ENCODE peak calls at places on chromosomes 12 and 14, in four cellular contexts. X, E, I and T are unnamed samples. For H3K4me1, the result is how much of the 10 kb centered on the place peaks cover.

GRCh38 chr12:15634010-15634676 is 155.0 kb downstream of the EPS8 start:
- DNase-seq in X (no peak), E (no peak), I (no peak), T (no peak)

GRCh38 chr12:14278294-14278953 is 87.1 kb upstream of the ATF7IP start:
- DNase-seq in X (no peak), E (no peak), I (no peak), T (no peak)

GRCh38 chr12:125079943-125080645 is 14.9 kb downstream of the AACS start:
- DNase-seq in X (no peak), I (no peak), E (no peak), T (no peak)

GRCh38 chr14:54182419-54183040 is 214.3 kb upstream of the CDKN3 start:
- DNase-seq in I (no peak), E (no peak), X (no peak), T (no peak)

GRCh38 chr12:78179346-78179745 is 348.7 kb downstream of the NAV3 start:
- DNase-seq in E (no peak), X (no peak), I (no peak), T (no peak)

GRCh38 chr14:88533203-88533602 is 21.6 kb downstream of the PTPN21 start:
- DNase-seq in I (no peak), E (no peak), X (no peak), T (no peak)

GRCh38 chr12:100564090-100564489 is 9.4 kb upstream of the GAS2L3 start:
- DNase-seq in I (no peak), E (no peak), X (no peak), T (no peak)

GRCh38 chr12:12572659-12573058 is 10.0 kb upstream of the DUSP16 start:
- DNase-seq in E (no peak), X (no peak), I (no peak), T (no peak)

GRCh38 chr12:53997324-53998173 is 2.4 kb upstream of the HOXC9 start:
- DNase-seq in X (no peak), E (peak), I (no peak), T (no peak)

GRCh38 chr12:98580695-98581094 is 12.8 kb upstream of the SLC25A3 start:
- DNase-seq in X (no peak), I (peak), E (no peak), T (no peak)

GRCh38 chr12:67721216-67721615 is 72.7 kb downstream of the DYRK2 start:
- DNase-seq in I (peak), E (no peak), X (no peak), T (no peak)

GRCh38 chr12:6735448-6736191 is 11.8 kb downstream of the COPS7A start:
- DNase-seq in E (peak), X (no peak), I (peak), T (no peak)

GRCh38 chr12:118136559-118137003 is 657 bp downstream of the PEBP1 start:
- DNase-seq in I (peak), E (peak), X (no peak), T (no peak)
- H3K27ac ChIP-seq in I (peak), E (peak), X (peak), T (peak)

GRCh38 chr12:109112720-109113465 is 3.5 kb upstream of the ACACB start:
- DNase-seq in I (peak), E (peak), X (no peak), T (no peak)
- H3K4me1 ChIP-seq in I (under half), E (half or more), X (under half), T (under half)

GRCh38 chr12:119178544-119179334 is at the start of gene HSPB8:
- DNase-seq in X (peak), E (peak), I (peak), T (no peak)
- H3K4me3 ChIP-seq in X (peak), E (peak), I (peak), T (no peak)

DNA sequence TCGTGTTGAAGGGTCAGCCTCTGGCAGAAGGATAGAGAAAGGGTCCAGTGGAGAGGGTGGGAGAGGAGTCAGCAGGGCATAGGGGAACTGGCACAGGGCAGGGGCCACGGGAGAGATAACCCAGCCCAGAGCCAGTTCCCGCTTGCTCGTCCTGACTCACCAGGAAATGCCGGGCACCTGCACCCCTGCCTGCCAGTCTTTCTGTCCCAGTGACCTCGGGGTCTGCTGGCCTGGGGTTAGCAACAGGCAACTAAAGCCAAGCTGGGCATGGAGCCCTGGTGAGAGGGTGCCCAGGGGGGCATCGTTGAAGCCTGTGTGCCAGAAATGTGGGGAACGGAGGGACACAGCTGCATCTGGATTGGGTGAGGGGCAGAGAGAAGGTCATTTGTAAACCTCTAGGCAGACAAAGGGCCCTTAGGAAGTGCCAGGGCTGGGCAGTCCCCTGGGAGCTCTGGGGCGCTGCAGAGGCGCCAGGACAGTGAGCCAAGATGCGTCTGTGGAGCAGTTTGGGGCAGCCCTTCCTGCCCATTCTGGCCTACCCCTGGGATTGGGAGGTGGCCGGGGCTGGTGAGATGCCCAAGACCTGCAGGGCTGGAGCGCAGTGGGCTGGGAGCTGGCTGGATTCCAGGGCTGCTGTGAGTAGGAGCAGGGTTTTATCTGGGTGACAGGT is 5.5 kb downstream of the TNFAIP2 start:
- DNase-seq in X (no peak), I (no peak), E (peak), T (no peak)
- H3K27ac ChIP-seq in X (peak), I (no peak), E (no peak), T (no peak)

GRCh38 chr12:19979584-19979983 is 388.8 kb upstream of the PDE3A start:
- DNase-seq in E (no peak), I (no peak), X (no peak), T (no peak)

GRCh38 chr12:19978193-19978592 is 390.1 kb upstream of the PDE3A start:
- DNase-seq in I (no peak), X (no peak), E (no peak), T (no peak)

GRCh38 chr12:19981944-19982343 is 386.4 kb upstream of the PDE3A start:
- DNase-seq in I (no peak), X (no peak), E (no peak), T (no peak)
- H3K4me1 ChIP-seq in I (under half), X (under half), E (under half), T (under half)

GRCh38 chr14:71583246-71583645 is 349.0 kb upstream of the RGS6 start:
- DNase-seq in E (no peak), X (no peak), I (no peak), T (no peak)

GRCh38 chr14:71588028-71588427 is 344.2 kb upstream of the RGS6 start:
- DNase-seq in X (no peak), I (no peak), E (no peak), T (no peak)

GRCh38 chr14:71583705-71584104 is 348.5 kb upstream of the RGS6 start:
- DNase-seq in X (no peak), I (no peak), E (no peak), T (no peak)

GRCh38 chr14:71588576-71589215 is 343.5 kb upstream of the RGS6 start:
- DNase-seq in I (no peak), E (no peak), X (no peak), T (no peak)

DNA sequence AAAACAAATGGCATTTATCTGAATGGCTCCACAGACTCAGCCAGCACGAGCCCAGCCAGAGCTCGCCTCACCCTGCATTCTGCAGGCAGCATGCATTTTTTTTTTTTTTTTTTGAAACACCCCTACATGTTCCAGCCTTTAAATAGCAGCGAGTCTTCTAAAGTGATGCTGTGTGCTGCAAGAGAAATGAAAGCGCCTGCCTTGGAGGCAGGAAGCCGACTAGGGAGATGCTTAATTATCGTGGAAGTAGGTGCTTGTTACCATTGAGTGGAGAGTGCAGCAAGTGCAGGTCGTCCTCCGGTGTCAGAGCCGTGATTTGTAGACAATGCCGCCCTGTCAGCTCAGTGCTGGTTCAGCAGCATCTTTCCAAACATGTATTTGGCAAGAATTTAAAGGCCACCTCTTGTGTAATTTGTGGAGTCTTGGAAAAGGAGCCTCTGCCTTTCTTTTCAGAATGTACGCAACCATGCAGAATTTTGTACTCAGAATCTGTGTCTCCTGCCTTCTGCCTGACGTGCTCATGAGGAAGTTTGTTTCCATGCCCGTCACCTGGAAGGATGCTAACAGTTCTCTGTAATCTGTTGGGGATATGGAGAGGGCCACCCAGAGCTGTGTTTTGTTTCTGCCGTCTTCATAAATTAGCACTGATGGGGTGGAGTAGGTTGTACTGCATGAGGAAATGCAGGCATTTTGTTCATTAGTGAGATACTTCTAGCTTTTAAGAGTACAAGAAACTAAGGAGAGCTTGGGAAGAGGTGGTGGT is 345.9 kb upstream of the RGS6 start:
- DNase-seq in X (no peak), E (no peak), I (no peak), T (no peak)
- H3K4me3 ChIP-seq in X (no peak), E (no peak), I (no peak), T (no peak)